ENCODE peak calls at places on chromosomes 6 and 20, in five cellular contexts. O is NAMALWA, N is IMR-90, Y is mesendoderm, U is lung microvascular endothelial cell. L is an unnamed sample.

GRCh38 chr6:30344868-30345671 is at the start of gene RPP21:
- DNase-seq in O (peak), N (peak), Y (peak), U (peak), L (peak)

GRCh38 chr20:62614085-62614960 is 28.0 kb upstream of the SLCO4A1 start:
- DNase-seq in O (no peak), N (no peak), Y (no peak), U (no peak), L (no peak)

GRCh38 chr6:80959034-80959433 is 793.4 kb downstream of the TENT5A start:
- DNase-seq in O (no peak), N (no peak), Y (no peak), U (no peak), L (no peak)

GRCh38 chr6:13038315-13039261 is 289.7 kb downstream of the TBC1D7 start:
- DNase-seq in O (no peak), N (no peak), Y (no peak), U (peak), L (no peak)

GRCh38 chr6:19906161-19906560 is 69.0 kb downstream of the ID4 start:
- DNase-seq in O (no peak), N (no peak), Y (no peak), U (no peak), L (no peak)

GRCh38 chr6:85450578-85450884 is 648 bp downstream of the NT5E start:
- DNase-seq in O (no peak), N (no peak), Y (no peak), U (no peak), L (no peak)

GRCh38 chr20:51758978-51759544 is 9.1 kb downstream of the ATP9A start:
- DNase-seq in O (no peak), N (no peak), Y (no peak), U (no peak), L (no peak)

GRCh38 chr20:50189681-50190250 is 864 bp upstream of the CEBPB start:
- DNase-seq in O (no peak), N (no peak), Y (peak), U (no peak), L (no peak)

GRCh38 chr6:144776031-144776819 is 491.1 kb downstream of the UTRN start:
- DNase-seq in O (no peak), N (no peak), Y (peak), U (no peak), L (no peak)

GRCh38 chr20:36093025-36093803 is 61.3 kb upstream of the EPB41L1 start:
- DNase-seq in O (peak), N (no peak), Y (no peak), U (peak), L (peak)

GRCh38 chr20:24672886-24673677 is 203.7 kb downstream of the SYNDIG1 start:
- DNase-seq in O (no peak), N (peak), Y (peak), U (no peak), L (no peak)

GRCh38 chr6:77857421-77857820 is 204.6 kb downstream of the MEI4 start:
- DNase-seq in O (no peak), N (no peak), Y (no peak), U (no peak), L (no peak)

GRCh38 chr20:25541676-25542075 is 43.7 kb downstream of the NINL start:
- DNase-seq in O (no peak), N (no peak), Y (no peak), U (peak), L (no peak)

GRCh38 chr6:167399599-167399998 is 74.7 kb downstream of the TTLL2 start:
- DNase-seq in O (no peak), N (no peak), Y (no peak), U (no peak), L (no peak)

GRCh38 chr20:50987493-50988210 is 29.0 kb downstream of the MOCS3 start:
- DNase-seq in O (peak), N (peak), Y (peak), U (peak), L (peak)

GRCh38 chr6:33407132-33407718 is 3.6 kb upstream of the PHF1 start:
- DNase-seq in O (peak), N (peak), Y (no peak), U (peak), L (no peak)

GRCh38 chr6:84639396-84639795 is 125.0 kb downstream of the TBX18 start:
- DNase-seq in O (no peak), N (no peak), Y (no peak), U (no peak), L (no peak)

GRCh38 chr6:170108890-170109587 is 181.8 kb downstream of the DLL1 start:
- DNase-seq in O (no peak), N (no peak), Y (no peak), U (no peak), L (no peak)

GRCh38 chr6:33787954-33788693 is 806 bp downstream of the LEMD2 start:
- DNase-seq in O (peak), N (peak), Y (peak), U (peak), L (peak)

GRCh38 chr6:166771701-166772100 is 144.7 kb upstream of the RPS6KA2 start:
- DNase-seq in O (no peak), N (no peak), Y (no peak), U (no peak), L (no peak)

GRCh38 chr20:50191065-50191565 is 485 bp downstream of the CEBPB start:
- DNase-seq in O (peak), N (no peak), Y (no peak), U (no peak), L (peak)

GRCh38 chr6:156028310-156029131 is 572.9 kb upstream of the NOX3 start:
- DNase-seq in O (no peak), N (no peak), Y (no peak), U (no peak), L (no peak)

GRCh38 chr6:143157146-143157545 is 96.5 kb downstream of the AIG1 start:
- DNase-seq in O (no peak), N (no peak), Y (peak), U (no peak), L (no peak)

GRCh38 chr20:58709013-58709702 is 16.6 kb downstream of the NPEPL1 start:
- DNase-seq in O (no peak), N (no peak), Y (no peak), U (peak), L (no peak)

GRCh38 chr6:1396952-1397868 is 7.8 kb downstream of the FOXF2 start:
- DNase-seq in O (peak), N (peak), Y (peak), U (peak), L (peak)

GRCh38 chr6:158969148-158969547 is 30.9 kb downstream of the RSPH3 start:
- DNase-seq in O (no peak), N (no peak), Y (peak), U (no peak), L (no peak)

GRCh38 chr20:1434571-1435336 is 31.9 kb downstream of the NSFL1C start:
- DNase-seq in O (peak), N (peak), Y (peak), U (peak), L (no peak)

GRCh38 chr6:54929245-54929909 is 82.8 kb downstream of the FAM83B start:
- DNase-seq in O (no peak), N (no peak), Y (no peak), U (no peak), L (no peak)

GRCh38 chr6:6781172-6781876 is 192.8 kb downstream of the LY86 start:
- DNase-seq in O (no peak), N (peak), Y (peak), U (no peak), L (no peak)

GRCh38 chr6:20751293-20751946 is 217.2 kb downstream of the CDKAL1 start:
- DNase-seq in O (no peak), N (peak), Y (no peak), U (no peak), L (no peak)

GRCh38 chr6:11198663-11199603 is 33.5 kb downstream of the NEDD9 start:
- DNase-seq in O (peak), N (no peak), Y (no peak), U (peak), L (no peak)